ENCODE peak calls at places on chromosomes 11 and 22, in four cellular contexts. One of them, this sample, is unnamed.

GRCh38 chr11:117585631-117586030 is 211.4 kb downstream of the DSCAML1 start:
- DNase-seq in neural crest cell: no peak
- DNase-seq in left ventricle myocardium inferior: no peak
- DNase-seq in Calu3: no peak
- DNase-seq in this sample: no peak

GRCh38 chr22:47374273-47374771 is 611.9 kb downstream of the TBC1D22A start:
- DNase-seq in neural crest cell: no peak
- DNase-seq in Calu3: no peak
- DNase-seq in left ventricle myocardium inferior: no peak
- DNase-seq in this sample: no peak

GRCh38 chr11:73193251-73194033 is 24.6 kb upstream of the P2RY2 start:
- DNase-seq in Calu3: no peak
- DNase-seq in neural crest cell: no peak
- DNase-seq in left ventricle myocardium inferior: no peak
- DNase-seq in this sample: no peak

GRCh38 chr11:58924230-58924629 is 15.1 kb upstream of the GLYATL1 start:
- DNase-seq in neural crest cell: no peak
- DNase-seq in left ventricle myocardium inferior: no peak
- DNase-seq in Calu3: no peak
- DNase-seq in this sample: no peak

GRCh38 chr11:108790501-108791299 is 125.8 kb downstream of the DDX10 start:
- DNase-seq in left ventricle myocardium inferior: no peak
- DNase-seq in neural crest cell: no peak
- DNase-seq in Calu3: no peak
- DNase-seq in this sample: no peak

GRCh38 chr11:121723261-121723741 is 270.5 kb upstream of the SORL1-AS1 start:
- DNase-seq in neural crest cell: no peak
- DNase-seq in left ventricle myocardium inferior: peak; percentile 18
- DNase-seq in Calu3: no peak
- DNase-seq in this sample: no peak

GRCh38 chr11:118435233-118435892 is 929 bp upstream of the KMT2A start:
- DNase-seq in neural crest cell: peak; percentile 80
- DNase-seq in Calu3: peak; percentile 31
- DNase-seq in left ventricle myocardium inferior: peak; percentile 46
- DNase-seq in this sample: peak; percentile 80

GRCh38 chr11:65960824-65961266 is 689 bp upstream of the SART1 start:
- DNase-seq in left ventricle myocardium inferior: no peak
- DNase-seq in neural crest cell: no peak
- DNase-seq in Calu3: no peak
- DNase-seq in this sample: no peak

GRCh38 chr11:48005878-48006277 is 25.5 kb downstream of the PTPRJ start:
- DNase-seq in Calu3: no peak
- DNase-seq in neural crest cell: peak; percentile 16
- DNase-seq in left ventricle myocardium inferior: no peak
- DNase-seq in this sample: no peak

GRCh38 chr11:7571640-7572000 is 57.8 kb downstream of the PPFIBP2 start:
- DNase-seq in neural crest cell: peak; percentile 73
- DNase-seq in left ventricle myocardium inferior: peak; percentile 65
- DNase-seq in Calu3: peak; percentile 88
- DNase-seq in this sample: peak; percentile 86

GRCh38 chr11:10305964-10306918 is 1.4 kb downstream of the ADM start:
- DNase-seq in neural crest cell: peak; percentile 38
- DNase-seq in left ventricle myocardium inferior: peak; percentile 30
- DNase-seq in Calu3: peak; percentile 21
- DNase-seq in this sample: no peak

GRCh38 chr11:19374189-19374588 is 133.4 kb upstream of the E2F8 start:
- DNase-seq in left ventricle myocardium inferior: no peak
- DNase-seq in Calu3: no peak
- DNase-seq in neural crest cell: no peak
- DNase-seq in this sample: no peak

GRCh38 chr11:64037027-64037633 is 1.4 kb downstream of the FLRT1 start:
- DNase-seq in neural crest cell: no peak
- DNase-seq in left ventricle myocardium inferior: no peak
- DNase-seq in Calu3: no peak
- DNase-seq in this sample: no peak

GRCh38 chr22:26642465-26643367 is 14.7 kb upstream of the MIAT start:
- DNase-seq in left ventricle myocardium inferior: peak; percentile 32
- DNase-seq in neural crest cell: no peak
- DNase-seq in Calu3: no peak
- DNase-seq in this sample: no peak

GRCh38 chr11:69004411-69005182 is 8.4 kb downstream of the MRGPRF start:
- DNase-seq in Calu3: no peak
- DNase-seq in left ventricle myocardium inferior: no peak
- DNase-seq in neural crest cell: no peak
- DNase-seq in this sample: no peak

GRCh38 chr22:28939394-28939793 is 56.0 kb downstream of the ZNRF3 start:
- DNase-seq in neural crest cell: no peak
- DNase-seq in left ventricle myocardium inferior: no peak
- DNase-seq in Calu3: no peak
- DNase-seq in this sample: no peak

GRCh38 chr11:93821617-93822016 is 28.8 kb downstream of the VSTM5 start:
- DNase-seq in left ventricle myocardium inferior: no peak
- DNase-seq in neural crest cell: no peak
- DNase-seq in Calu3: no peak
- DNase-seq in this sample: no peak

GRCh38 chr11:62918531-62918930 is 2.6 kb downstream of the CHRM1 start:
- DNase-seq in neural crest cell: no peak
- DNase-seq in left ventricle myocardium inferior: no peak
- DNase-seq in Calu3: no peak
- DNase-seq in this sample: no peak

GRCh38 chr11:27041141-27041869 is 690 bp downstream of the BBOX1 start:
- DNase-seq in neural crest cell: no peak
- DNase-seq in Calu3: no peak
- DNase-seq in left ventricle myocardium inferior: no peak
- DNase-seq in this sample: no peak

GRCh38 chr11:69648679-69649575 is 8.0 kb downstream of the CCND1 start:
- DNase-seq in Calu3: no peak
- DNase-seq in left ventricle myocardium inferior: no peak
- DNase-seq in neural crest cell: no peak
- DNase-seq in this sample: no peak

GRCh38 chr11:33631749-33632091 is 68.9 kb downstream of the C11orf91 start:
- DNase-seq in neural crest cell: no peak
- DNase-seq in Calu3: no peak
- DNase-seq in left ventricle myocardium inferior: no peak
- DNase-seq in this sample: no peak